ENCODE peak calls at places on chromosomes 6 and 20, in ten cellular contexts. O, Y, I, Q, J, L, R, Z, S and G are unnamed samples.

GRCh38 chr6:146026873-146027272 is 2.0 kb upstream of the GRM1 start:
- DNase-seq in O (no peak), Y (no peak), I (no peak), Q (no peak), J (no peak), L (no peak), R (no peak), Z (no peak), S (no peak), G (no peak)

GRCh38 chr20:32752458-32753250 is 9.4 kb upstream of the COMMD7 start:
- DNase-seq in O (peak), Y (no peak), I (no peak), Q (no peak), J (no peak), L (peak), R (no peak), Z (no peak), S (peak), G (no peak)

GRCh38 chr6:162177733-162178132 is 549.8 kb downstream of the PRKN start:
- DNase-seq in O (no peak), Y (no peak), I (no peak), Q (peak), J (peak), L (no peak), R (peak), Z (no peak), S (peak), G (no peak)

GRCh38 chr20:46293084-46293483 is 15.2 kb downstream of the CDH22 start:
- DNase-seq in O (peak), Y (no peak), I (peak), Q (no peak), J (no peak), L (peak), R (peak), Z (no peak), S (peak), G (no peak)

GRCh38 chr6:159981171-159981571 is 12.3 kb downstream of the IGF2R start:
- DNase-seq in O (no peak), Y (no peak), I (peak), Q (no peak), J (no peak), L (no peak), R (no peak), Z (no peak), S (no peak), G (no peak)

GRCh38 chr20:49471397-49471796 is 11.1 kb downstream of the KCNB1 start:
- DNase-seq in O (no peak), Y (no peak), I (no peak), Q (no peak), J (no peak), L (no peak), R (no peak), Z (no peak), S (no peak), G (no peak)

GRCh38 chr6:158290659-158291058 is 21.6 kb upstream of the TULP4 start:
- DNase-seq in O (no peak), Y (peak), I (peak), Q (no peak), J (no peak), L (no peak), R (no peak), Z (peak), S (no peak), G (no peak)

GRCh38 chr20:44970243-44970757 is 4.0 kb downstream of the STK4 start:
- DNase-seq in O (peak), Y (no peak), I (no peak), Q (no peak), J (no peak), L (no peak), R (no peak), Z (no peak), S (no peak), G (no peak)

GRCh38 chr20:62408055-62408454 is 970 bp upstream of the CABLES2 start:
- DNase-seq in O (no peak), Y (no peak), I (no peak), Q (no peak), J (no peak), L (no peak), R (no peak), Z (no peak), S (no peak), G (no peak)

GRCh38 chr6:45946352-45946751 is 69.3 kb downstream of the CLIC5 start:
- DNase-seq in O (no peak), Y (no peak), I (peak), Q (no peak), J (no peak), L (peak), R (peak), Z (no peak), S (peak), G (no peak)

GRCh38 chr20:57657537-57658446 is 37.6 kb upstream of the ZBP1 start:
- DNase-seq in O (no peak), Y (no peak), I (no peak), Q (peak), J (no peak), L (no peak), R (no peak), Z (no peak), S (no peak), G (peak)

GRCh38 chr6:36897629-36898028 is 11.9 kb downstream of the C6orf89 start:
- DNase-seq in O (no peak), Y (no peak), I (peak), Q (no peak), J (no peak), L (peak), R (no peak), Z (no peak), S (peak), G (no peak)

GRCh38 chr20:8647868-8648495 is 420.9 kb upstream of the PLCB4 start:
- DNase-seq in O (peak), Y (no peak), I (no peak), Q (no peak), J (no peak), L (peak), R (no peak), Z (no peak), S (no peak), G (peak)

GRCh38 chr20:1635291-1635979 is 15.6 kb upstream of the SIRPB1 start:
- DNase-seq in O (no peak), Y (no peak), I (no peak), Q (no peak), J (no peak), L (no peak), R (no peak), Z (no peak), S (no peak), G (no peak)

GRCh38 chr6:163526356-163526755 is 111.8 kb downstream of the QKI start:
- DNase-seq in O (no peak), Y (no peak), I (no peak), Q (no peak), J (no peak), L (no peak), R (no peak), Z (no peak), S (no peak), G (no peak)

GRCh38 chr6:13454286-13455221 is 32.8 kb downstream of the GFOD1 start:
- DNase-seq in O (peak), Y (no peak), I (peak), Q (no peak), J (peak), L (peak), R (peak), Z (peak), S (peak), G (no peak)

GRCh38 chr6:30719356-30719755 is 796 bp upstream of the TUBB start:
- DNase-seq in O (no peak), Y (no peak), I (no peak), Q (no peak), J (no peak), L (no peak), R (no peak), Z (no peak), S (no peak), G (no peak)